ENCODE peak calls at places on chromosomes 11 and 22, in six cellular contexts. B is HFFc6, Z is posterior cingulate gyrus, Q is astrocyte, S is LoVo, K is foreskin keratinocyte. J is an unnamed sample.

GRCh38 chr22:21660904-21661303 is 4.9 kb upstream of the PPIL2 start:
- DNase-seq in B (no peak), Z (no peak), Q (no peak), S (no peak), K (no peak), J (no peak)

GRCh38 chr11:31967404-31967950 is 123.4 kb upstream of the RCN1 start:
- DNase-seq in B (no peak), Z (peak; percentile 69), Q (no peak), S (no peak), K (no peak), J (no peak)

GRCh38 chr11:78453140-78453935 is 35.7 kb upstream of the GAB2 start:
- DNase-seq in B (no peak), Z (no peak), Q (peak; percentile 47), S (no peak), K (no peak), J (no peak)

GRCh38 chr22:33438273-33438672 is 380.1 kb upstream of the SYN3 start:
- DNase-seq in B (peak; percentile 73), Z (peak; percentile 93), Q (peak; percentile 95), S (peak; percentile 72), K (peak; percentile 97), J (peak; percentile 21)

GRCh38 chr11:75924966-75925784 is 110.2 kb downstream of the UVRAG start:
- DNase-seq in B (peak; percentile 5), Z (no peak), Q (peak; percentile 44), S (peak; percentile 44), K (no peak), J (no peak)

GRCh38 chr22:44389181-44389580 is 76.4 kb upstream of the SHISAL1 start:
- DNase-seq in B (no peak), Z (peak; percentile 80), Q (no peak), S (no peak), K (no peak), J (no peak)

GRCh38 chr11:19808076-19808911 is 95.7 kb downstream of the NAV2 start:
- DNase-seq in B (no peak), Z (no peak), Q (no peak), S (no peak), K (no peak), J (no peak)

GRCh38 chr11:124863137-124863825 is 2.0 kb upstream of the ROBO3 start:
- DNase-seq in B (peak; percentile 21), Z (peak; percentile 80), Q (no peak), S (peak; percentile 10), K (no peak), J (no peak)

GRCh38 chr22:32850591-32851517 is 49.3 kb downstream of the TIMP3 start:
- DNase-seq in B (no peak), Z (peak; percentile 87), Q (no peak), S (no peak), K (no peak), J (no peak)

GRCh38 chr11:20661445-20661844 is 7.9 kb upstream of the NELL1 start:
- DNase-seq in B (no peak), Z (no peak), Q (no peak), S (no peak), K (no peak), J (no peak)

GRCh38 chr11:70020336-70021214 is 57.5 kb upstream of the ANO1 start:
- DNase-seq in B (no peak), Z (peak; percentile 70), Q (peak; percentile 52), S (no peak), K (no peak), J (no peak)

GRCh38 chr11:84212467-84213390 is 926.6 kb upstream of the CCDC90B start:
- DNase-seq in B (no peak), Z (no peak), Q (no peak), S (peak; percentile 44), K (no peak), J (no peak)